ENCODE peak calls at places on chromosomes 6 and 20, in seven cellular contexts. B is heart left ventricle, A is uterus, Y is tibial nerve, S is breast epithelium, O is A549, D is adrenal gland. I is an unnamed sample.

GRCh38 chr6:39333626-39334025 is 11.1 kb upstream of the KCNK16 start:
- DNase-seq in Y (no peak), S (no peak), D (no peak), B (no peak), A (no peak), O (no peak), I (no peak)

GRCh38 chr20:47351643-47352331 is 4.7 kb downstream of the ZMYND8 start:
- DNase-seq in B (no peak), O (no peak), A (no peak), Y (no peak), S (no peak), D (no peak), I (no peak)

GRCh38 chr6:118501816-118502568 is 46.1 kb upstream of the PLN start:
- DNase-seq in Y (no peak), B (no peak), S (no peak), D (no peak), O (no peak), A (no peak), I (no peak)

GRCh38 chr20:22723659-22724058 is 139.3 kb upstream of the FOXA2 start:
- DNase-seq in Y (no peak), O (peak; percentile 29), S (no peak), D (no peak), B (no peak), A (no peak), I (no peak)

GRCh38 chr6:151695181-151695580 is 112.3 kb upstream of the ESR1 start:
- DNase-seq in O (no peak), Y (no peak), B (no peak), D (no peak), S (no peak), A (no peak), I (no peak)

GRCh38 chr6:168279403-168279935 is 40.1 kb downstream of the DACT2 start:
- DNase-seq in D (no peak), Y (no peak), O (no peak), A (no peak), S (no peak), B (no peak), I (no peak)

GRCh38 chr20:11452326-11452725 is 465.4 kb upstream of the BTBD3 start:
- DNase-seq in Y (no peak), S (no peak), O (no peak), D (no peak), A (no peak), B (no peak), I (no peak)

GRCh38 chr20:43744121-43744520 is 17.3 kb upstream of the GTSF1L start:
- DNase-seq in Y (no peak), O (no peak), S (no peak), D (no peak), A (no peak), B (no peak), I (no peak)

GRCh38 chr6:134663356-134663755 is 286.5 kb downstream of the ALDH8A1 start:
- DNase-seq in Y (no peak), A (no peak), O (no peak), B (no peak), D (no peak), S (no peak), I (no peak)

GRCh38 chr6:84422380-84422968 is 195.0 kb upstream of the CEP162 start:
- DNase-seq in B (peak; percentile 69), D (peak; percentile 40), O (peak; percentile 64), A (peak; percentile 19), Y (peak; percentile 49), S (no peak), I (peak; percentile 23)

GRCh38 chr6:100633096-100633766 is 168.5 kb upstream of the SIM1 start:
- DNase-seq in O (peak; percentile 84), Y (no peak), A (no peak), D (no peak), B (no peak), S (no peak), I (no peak)

GRCh38 chr6:31175961-31176360 is 5.5 kb upstream of the POU5F1 start:
- DNase-seq in A (no peak), O (no peak), D (no peak), B (no peak), S (no peak), Y (no peak), I (no peak)
- H3K27ac ChIP-seq in A (no peak overlapping the region), O (no peak overlapping the region), D (no peak overlapping the region), B (no peak overlapping the region), S (no peak overlapping the region), Y (no peak overlapping the region), I (no peak overlapping the region)

DNA sequence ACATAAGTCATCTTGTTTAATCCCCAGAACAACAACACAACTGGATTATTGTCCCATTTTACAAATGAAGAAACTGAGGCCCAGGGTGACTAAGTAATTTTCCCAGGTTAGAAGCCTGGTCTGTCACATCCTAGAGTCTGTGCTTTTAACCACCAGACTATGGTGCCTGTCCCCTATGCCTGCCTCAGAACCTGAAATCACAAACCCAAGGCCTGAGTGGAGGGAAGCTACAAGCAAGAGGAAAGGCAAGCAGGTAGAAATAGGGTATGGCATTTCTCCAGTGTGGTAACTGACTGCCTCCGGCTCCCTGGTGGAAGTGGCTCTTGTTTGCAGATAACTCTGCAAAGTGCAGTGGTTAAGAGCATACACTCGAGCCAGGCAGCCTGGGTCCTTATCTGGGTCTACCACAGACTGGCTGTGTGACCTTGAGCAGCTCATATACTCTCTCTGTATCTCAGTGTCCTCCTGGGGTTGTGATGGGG is 2.5 kb downstream of the TMEM63B start:
- DNase-seq in Y (no peak), O (no peak), D (peak; percentile 47), B (no peak), S (no peak), A (no peak), I (no peak)
- TF ChIP-seq POLR2A in Y (no peak), O (no peak), D (no peak), B (no peak), S (no peak), A (no peak), I (no peak)

GRCh38 chr20:34024733-34025351 is 31.1 kb downstream of the RALY start:
- DNase-seq in O (no peak), S (no peak), A (no peak), D (no peak), B (no peak), Y (no peak), I (no peak)

GRCh38 chr20:34023937-34024732 is 30.4 kb downstream of the RALY start:
- DNase-seq in A (no peak), S (no peak), D (no peak), B (no peak), O (no peak), Y (no peak), I (no peak)

GRCh38 chr20:34018166-34018565 is 24.5 kb downstream of the RALY start:
- DNase-seq in B (no peak), D (no peak), Y (no peak), A (no peak), O (no peak), S (no peak), I (no peak)

GRCh38 chr20:34022154-34022842 is 28.6 kb downstream of the RALY start:
- DNase-seq in D (no peak), A (no peak), B (no peak), O (peak; percentile 39), Y (no peak), S (no peak), I (no peak)

GRCh38 chr20:34022843-34023234 is 29.1 kb downstream of the RALY start:
- DNase-seq in O (no peak), S (no peak), A (no peak), Y (no peak), B (no peak), D (no peak), I (no peak)
- H3K27ac ChIP-seq in O (no peak overlapping the region), S (no peak overlapping the region), A (no peak overlapping the region), Y (no peak overlapping the region), B (no peak overlapping the region), D (no peak overlapping the region), I (no peak overlapping the region)

GRCh38 chr6:33289784-33290315 is 449 bp downstream of the PFDN6 start:
- DNase-seq in B (no peak), D (no peak), Y (no peak), A (no peak), O (no peak), S (no peak), I (no peak)

GRCh38 chr6:33286946-33287914 is 1.8 kb downstream of the WDR46 start:
- DNase-seq in A (no peak), O (no peak), B (no peak), D (no peak), S (no peak), Y (no peak), I (no peak)

GRCh38 chr6:33290459-33290858 is 1.1 kb downstream of the PFDN6 start:
- DNase-seq in A (no peak), O (no peak), S (no peak), D (no peak), B (no peak), Y (no peak), I (no peak)

GRCh38 chr6:33288141-33288941 is 698 bp downstream of the WDR46 start:
- DNase-seq in D (no peak), A (no peak), Y (no peak), O (no peak), B (no peak), S (no peak), I (no peak)

GRCh38 chr6:33288942-33289783 is at the start of the genes PFDN6 and WDR46:
- DNase-seq in A (peak; percentile 79), D (peak; percentile 87), B (peak; percentile 74), O (peak; percentile 86), S (peak; percentile 65), Y (peak; percentile 51), I (peak; percentile 78)
- TF ChIP-seq POLR2A in A (no peak), D (peak; percentile 27), B (peak; percentile 32), O (peak; percentile 27), S (no peak), Y (peak; percentile 27), I (no peak)

DNA sequence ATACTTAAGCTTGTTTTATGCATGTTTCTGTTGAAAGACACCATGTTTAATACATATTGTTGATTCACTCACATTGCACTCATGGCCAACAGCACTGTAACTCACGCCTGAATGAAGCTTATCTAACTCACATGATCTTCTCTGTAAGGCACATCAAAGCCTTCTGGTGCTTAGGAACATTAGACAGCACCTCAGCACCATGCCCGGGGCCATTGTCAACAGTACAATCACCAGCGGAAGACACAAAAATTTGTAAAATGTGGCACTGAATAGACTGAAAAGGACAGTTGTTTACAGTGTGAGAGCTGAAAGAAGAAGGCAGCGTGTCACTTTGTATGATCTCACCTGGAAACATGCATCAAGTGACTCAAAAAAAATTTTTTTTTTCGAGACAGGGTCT is 8.9 kb upstream of the TCF15 start:
- DNase-seq in S (no peak), Y (no peak), D (no peak), O (no peak), A (no peak), B (no peak), I (no peak)
- H3K27ac ChIP-seq in S (no peak overlapping the region), Y (no peak overlapping the region), D (no peak overlapping the region), O (no peak overlapping the region), A (no peak overlapping the region), B (no peak overlapping the region), I (no peak overlapping the region)

GRCh38 chr20:31485450-31486339 is 10.6 kb downstream of the REM1 start:
- DNase-seq in A (peak; percentile 86), S (no peak), D (peak; percentile 59), Y (peak; percentile 36), B (peak; percentile 83), O (no peak), I (no peak)
- TF ChIP-seq POLR2A in A (peak; percentile 15), S (no peak), D (no peak), Y (peak; percentile 22), B (no peak), O (no peak), I (no peak)